ENCODE peak calls at places on chromosome 18, in ten cellular contexts. S is left ventricle myocardium inferior; U is A673; T is tibial artery; A is GM12865; C is heart left ventricle; L is CD8-positive, alpha-beta T cell; G is lung; Q is BE2C; P is thyroid gland. F is an unnamed sample.
A peak's percentile ranks its signal among the peaks of the same experiment; 100 is the strongest.

GRCh38 chr18:59516356-59517155 is 157.5 kb upstream of the LMAN1 start:
- DNase-seq in G (peak; percentile 78), C (peak; percentile 52), S (peak; percentile 40), Q (peak; percentile 38), T (peak; percentile 76), L (no peak), P (peak; percentile 82), A (no peak), U (no peak), F (no peak)

GRCh38 chr18:61400714-61401113 is 67.5 kb downstream of the CDH20 start:
- DNase-seq in P (no peak), L (no peak), A (no peak), U (no peak), C (no peak), T (no peak), S (no peak), G (no peak), Q (no peak), F (no peak)

GRCh38 chr18:35466815-35467623 is 30.7 kb downstream of the INO80C start:
- DNase-seq in S (no peak), U (no peak), G (no peak), T (no peak), Q (no peak), C (peak; percentile 52), A (no peak), P (peak; percentile 11), L (no peak), F (no peak)

GRCh38 chr18:70459251-70459650 is 170.4 kb downstream of the SOCS6 start:
- DNase-seq in P (no peak), Q (no peak), L (no peak), T (no peak), C (no peak), G (no peak), A (no peak), S (no peak), U (no peak), F (no peak)

GRCh38 chr18:35949903-35950627 is 22.4 kb upstream of the RMP24 start:
- DNase-seq in A (peak; percentile 56), T (peak; percentile 26), S (peak; percentile 48), C (peak; percentile 40), P (peak; percentile 46), G (peak; percentile 48), Q (peak; percentile 32), L (peak; percentile 55), U (peak; percentile 77), F (no peak)

GRCh38 chr18:70981400-70982140 is 692.7 kb downstream of the SOCS6 start:
- DNase-seq in L (no peak), G (no peak), Q (peak; percentile 66), T (no peak), U (peak; percentile 87), P (no peak), C (no peak), S (no peak), A (no peak), F (no peak)

GRCh38 chr18:36211612-36212065 is 24.3 kb downstream of the MOCOS start:
- DNase-seq in T (no peak), A (peak; percentile 28), Q (no peak), U (no peak), G (no peak), P (no peak), S (no peak), L (no peak), C (no peak), F (no peak)

GRCh38 chr18:63348508-63349136 is 18.4 kb downstream of the KDSR start:
- DNase-seq in L (no peak), P (no peak), U (no peak), Q (no peak), G (no peak), A (peak; percentile 44), S (no peak), C (no peak), T (no peak), F (no peak)

GRCh38 chr18:658947-659533 is 1.6 kb downstream of the TYMS start:
- DNase-seq in T (no peak), L (no peak), A (no peak), G (no peak), Q (no peak), U (no peak), S (no peak), P (no peak), C (no peak), F (no peak)
- H3K4me3 ChIP-seq in T (peak overlapping the region; percentile 81), L (peak overlapping the region; percentile 69), A (peak overlapping the region; percentile 74), G (no peak overlapping the region), Q (peak overlapping the region; percentile 71), U (peak overlapping the region; percentile 77), S (peak overlapping the region; percentile 73), P (no peak overlapping the region), C (peak overlapping the region; percentile 86), F (peak overlapping the region; percentile 74)

DNA sequence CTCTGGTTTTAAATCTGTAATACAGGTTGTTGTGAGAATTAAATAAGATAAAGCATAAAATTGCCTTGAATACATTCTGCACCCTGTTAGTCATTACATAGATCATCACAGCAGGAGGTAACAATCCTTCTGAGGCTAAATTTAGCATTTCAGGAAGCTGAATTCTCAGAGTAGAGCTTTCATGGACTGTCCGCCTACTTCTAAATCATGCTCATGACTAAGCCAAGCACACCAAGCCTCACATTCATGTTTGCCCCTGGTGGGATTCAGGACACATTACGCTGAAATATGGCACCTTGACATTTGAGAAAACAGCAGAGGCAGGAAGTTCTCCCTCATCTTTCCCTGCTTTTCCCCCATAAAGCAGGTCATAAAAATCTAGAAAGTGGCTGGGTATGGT is 16.6 kb upstream of the PIK3C3 start:
- DNase-seq in U (peak; percentile 89), A (no peak), Q (no peak), P (no peak), L (no peak), G (no peak), S (no peak), C (no peak), T (no peak), F (no peak)
- TF ChIP-seq CTCF in U (peak; percentile 12), A (no peak), Q (no peak), P (no peak), L (no peak), G (no peak), S (no peak), C (no peak), T (no peak), F (no peak)

GRCh38 chr18:50306944-50307343 is 19.5 kb upstream of the CXXC1 start:
- DNase-seq in P (no peak), T (no peak), L (no peak), G (no peak), U (no peak), C (no peak), Q (no peak), A (no peak), S (no peak), F (no peak)
- H3K4me3 ChIP-seq in P (no peak overlapping the region), T (peak overlapping the region; percentile 54), L (peak overlapping the region; percentile 59), G (no peak overlapping the region), U (peak overlapping the region; percentile 38), C (peak overlapping the region; percentile 61), Q (peak overlapping the region; percentile 47), A (peak overlapping the region; percentile 65), S (peak overlapping the region; percentile 65), F (peak overlapping the region; percentile 48)

DNA sequence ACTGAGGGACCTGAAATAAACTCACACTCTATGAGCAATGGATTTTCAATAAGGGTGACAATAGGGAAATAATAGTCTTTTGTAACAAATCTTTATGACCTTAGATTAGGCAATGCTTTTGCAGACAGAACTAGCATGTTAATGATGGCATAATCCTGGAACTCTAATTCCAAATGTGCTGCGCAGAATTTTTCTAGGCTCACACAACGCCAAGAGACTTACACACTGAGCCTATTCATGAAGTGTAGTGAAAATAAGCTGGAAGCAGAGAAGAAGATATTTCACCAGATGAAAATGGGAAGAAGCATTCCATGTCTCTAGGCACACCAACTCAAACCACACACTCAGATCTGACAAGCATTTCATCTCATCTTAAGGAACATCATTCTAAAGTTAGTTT is 178.5 kb downstream of the L3MBTL4 start:
- DNase-seq in S (no peak), A (no peak), P (no peak), L (no peak), C (no peak), T (no peak), U (no peak), G (no peak), Q (no peak), F (no peak)
- TF ChIP-seq CTCF in S (no peak), A (no peak), P (no peak), L (no peak), C (no peak), T (no peak), U (no peak), G (no peak), Q (no peak), F (no peak)

GRCh38 chr18:713135-713490 is 683 bp upstream of the ENOSF1 start:
- DNase-seq in T (no peak), G (no peak), U (no peak), P (no peak), A (no peak), L (no peak), Q (no peak), S (no peak), C (no peak), F (no peak)
- H3K4me3 ChIP-seq in T (peak overlapping the region; percentile 65), G (no peak overlapping the region), U (peak overlapping the region; percentile 61), P (no peak overlapping the region), A (peak overlapping the region; percentile 51), L (peak overlapping the region; percentile 51), Q (no peak overlapping the region), S (peak overlapping the region; percentile 75), C (peak overlapping the region; percentile 78), F (no peak overlapping the region)

GRCh38 chr18:22169011-22169888 is at the start of gene GATA6:
- DNase-seq in A (peak; percentile 63), S (peak; percentile 92), L (peak; percentile 63), Q (peak; percentile 74), C (peak; percentile 90), T (peak; percentile 96), U (peak; percentile 90), P (peak; percentile 96), G (peak; percentile 94), F (no peak)
- TF ChIP-seq CTCF in A (peak; percentile 7), S (peak; percentile 38), L (peak; percentile 13), Q (peak; percentile 47), C (no peak), T (no peak), U (peak; percentile 64), P (peak; percentile 45), G (peak; percentile 19), F (peak; percentile 20)

GRCh38 chr18:79522451-79523220 is 126.9 kb downstream of the NFATC1 start:
- DNase-seq in C (no peak), Q (no peak), P (peak; percentile 29), S (no peak), T (peak; percentile 13), G (no peak), U (no peak), L (peak; percentile 65), A (no peak), F (no peak)
- H3K4me3 ChIP-seq in C (no peak overlapping the region), Q (no peak overlapping the region), P (no peak overlapping the region), S (no peak overlapping the region), T (no peak overlapping the region), G (no peak overlapping the region), U (no peak overlapping the region), L (peak overlapping the region; percentile 48), A (no peak overlapping the region), F (no peak overlapping the region)

GRCh38 chr18:11963991-11964484 is 17.3 kb upstream of the IMPA2 start:
- DNase-seq in U (no peak), G (no peak), S (no peak), P (no peak), Q (no peak), L (no peak), C (no peak), A (no peak), T (no peak), F (no peak)
- TF ChIP-seq CTCF in U (no peak), G (no peak), S (no peak), P (no peak), Q (no peak), L (no peak), C (no peak), A (peak; percentile 0), T (no peak), F (peak; percentile 21)